ENCODE peak calls at places on chromosomes 16 and 17, in ten cellular contexts. One of them, this sample, is unnamed. For H3K4me1, the result is how much of the 10 kb centered on the place peaks cover.

GRCh38 chr17:61880589-61881102 is 17.3 kb upstream of the BRIP1 start:
- DNase-seq in kidney: no peak
- DNase-seq in aorta: no peak
- DNase-seq in body of pancreas: no peak
- DNase-seq in mesenchymal stem cell: no peak
- DNase-seq in mesendoderm: no peak
- DNase-seq in PC-9: no peak
- DNase-seq in neural progenitor cell: no peak
- DNase-seq in IMR-90: no peak
- DNase-seq in heart left ventricle: no peak
- DNase-seq in this sample: no peak

GRCh38 chr17:290121-290521 is 62.5 kb downstream of the RPH3AL start:
- DNase-seq in neural progenitor cell: no peak
- DNase-seq in PC-9: no peak
- DNase-seq in mesenchymal stem cell: no peak
- DNase-seq in kidney: peak
- DNase-seq in aorta: peak
- DNase-seq in heart left ventricle: peak
- DNase-seq in body of pancreas: no peak
- DNase-seq in IMR-90: no peak
- DNase-seq in mesendoderm: no peak
- DNase-seq in this sample: no peak

GRCh38 chr17:21542070-21542469 is 150.3 kb upstream of the KCNJ18 start:
- DNase-seq in kidney: no peak
- DNase-seq in IMR-90: no peak
- DNase-seq in heart left ventricle: no peak
- DNase-seq in PC-9: no peak
- DNase-seq in neural progenitor cell: no peak
- DNase-seq in aorta: no peak
- DNase-seq in mesendoderm: no peak
- DNase-seq in mesenchymal stem cell: no peak
- DNase-seq in body of pancreas: no peak
- DNase-seq in this sample: no peak

GRCh38 chr16:88782454-88783390 is 2.3 kb downstream of the PIEZO1 start:
- DNase-seq in PC-9: peak
- DNase-seq in aorta: no peak
- DNase-seq in IMR-90: peak
- DNase-seq in mesendoderm: no peak
- DNase-seq in heart left ventricle: no peak
- DNase-seq in neural progenitor cell: no peak
- DNase-seq in mesenchymal stem cell: peak
- DNase-seq in kidney: no peak
- DNase-seq in body of pancreas: no peak
- DNase-seq in this sample: peak

GRCh38 chr17:45973099-45973838 is 25.8 kb upstream of the STH start:
- DNase-seq in aorta: no peak
- DNase-seq in IMR-90: no peak
- DNase-seq in mesendoderm: no peak
- DNase-seq in PC-9: no peak
- DNase-seq in body of pancreas: peak
- DNase-seq in kidney: peak
- DNase-seq in mesenchymal stem cell: no peak
- DNase-seq in heart left ventricle: no peak
- DNase-seq in neural progenitor cell: no peak
- DNase-seq in this sample: peak

GRCh38 chr16:67719778-67720144 is 645 bp upstream of the GFOD2 start:
- DNase-seq in mesendoderm: peak
- DNase-seq in kidney: no peak
- DNase-seq in IMR-90: peak
- DNase-seq in neural progenitor cell: peak
- DNase-seq in aorta: no peak
- DNase-seq in mesenchymal stem cell: peak
- DNase-seq in heart left ventricle: no peak
- DNase-seq in PC-9: peak
- DNase-seq in body of pancreas: peak
- DNase-seq in this sample: no peak

GRCh38 chr16:66878067-66878466 is 2.2 kb upstream of the PDP2 start:
- DNase-seq in aorta: no peak
- DNase-seq in PC-9: no peak
- DNase-seq in neural progenitor cell: no peak
- DNase-seq in IMR-90: no peak
- DNase-seq in body of pancreas: peak
- DNase-seq in mesenchymal stem cell: peak
- DNase-seq in kidney: peak
- DNase-seq in heart left ventricle: no peak
- DNase-seq in mesendoderm: no peak
- DNase-seq in this sample: no peak

GRCh38 chr17:327296-327695 is 25.3 kb downstream of the RPH3AL start:
- DNase-seq in mesendoderm: no peak
- DNase-seq in mesenchymal stem cell: no peak
- DNase-seq in body of pancreas: no peak
- DNase-seq in heart left ventricle: no peak
- DNase-seq in aorta: peak
- DNase-seq in neural progenitor cell: no peak
- DNase-seq in IMR-90: no peak
- DNase-seq in kidney: peak
- DNase-seq in PC-9: no peak
- DNase-seq in this sample: peak

GRCh38 chr17:67156269-67157199 is 88.5 kb downstream of the HELZ start:
- DNase-seq in body of pancreas: no peak
- DNase-seq in kidney: no peak
- DNase-seq in mesendoderm: peak
- DNase-seq in mesenchymal stem cell: no peak
- DNase-seq in heart left ventricle: peak
- DNase-seq in neural progenitor cell: no peak
- DNase-seq in PC-9: no peak
- DNase-seq in IMR-90: peak
- DNase-seq in aorta: no peak
- DNase-seq in this sample: no peak

GRCh38 chr16:87964049-87964448 is 12.8 kb downstream of the BANP start:
- DNase-seq in neural progenitor cell: no peak
- DNase-seq in mesenchymal stem cell: no peak
- DNase-seq in body of pancreas: no peak
- DNase-seq in mesendoderm: no peak
- DNase-seq in kidney: no peak
- DNase-seq in IMR-90: no peak
- DNase-seq in aorta: no peak
- DNase-seq in PC-9: no peak
- DNase-seq in heart left ventricle: no peak
- DNase-seq in this sample: no peak

GRCh38 chr17:12624221-12624620 is 41.5 kb upstream of the MYOCD start:
- DNase-seq in neural progenitor cell: no peak
- DNase-seq in mesenchymal stem cell: peak
- DNase-seq in heart left ventricle: no peak
- DNase-seq in kidney: no peak
- DNase-seq in aorta: no peak
- DNase-seq in body of pancreas: no peak
- DNase-seq in PC-9: no peak
- DNase-seq in IMR-90: peak
- DNase-seq in mesendoderm: no peak
- DNase-seq in this sample: no peak

GRCh38 chr17:78742901-78743300 is 39.2 kb downstream of the CYTH1 start:
- DNase-seq in heart left ventricle: no peak
- DNase-seq in aorta: no peak
- DNase-seq in neural progenitor cell: no peak
- DNase-seq in kidney: no peak
- DNase-seq in PC-9: no peak
- DNase-seq in IMR-90: no peak
- DNase-seq in mesendoderm: no peak
- DNase-seq in body of pancreas: no peak
- DNase-seq in mesenchymal stem cell: no peak
- DNase-seq in this sample: no peak

GRCh38 chr16:81804134-81804610 is 25.1 kb downstream of the PLCG2 start:
- DNase-seq in neural progenitor cell: no peak
- DNase-seq in kidney: no peak
- DNase-seq in aorta: no peak
- DNase-seq in heart left ventricle: no peak
- DNase-seq in IMR-90: no peak
- DNase-seq in body of pancreas: no peak
- DNase-seq in mesendoderm: no peak
- DNase-seq in PC-9: no peak
- DNase-seq in mesenchymal stem cell: no peak
- DNase-seq in this sample: no peak

GRCh38 chr16:75087040-75087979 is 29.3 kb downstream of the LDHD start:
- DNase-seq in kidney: peak
- DNase-seq in PC-9: no peak
- DNase-seq in mesenchymal stem cell: peak
- DNase-seq in neural progenitor cell: no peak
- DNase-seq in IMR-90: peak
- DNase-seq in heart left ventricle: peak
- DNase-seq in mesendoderm: no peak
- DNase-seq in aorta: no peak
- DNase-seq in body of pancreas: no peak
- DNase-seq in this sample: peak

GRCh38 chr17:14790518-14790917 is 474.6 kb downstream of the PMP22 start:
- DNase-seq in PC-9: no peak
- DNase-seq in neural progenitor cell: peak
- DNase-seq in mesenchymal stem cell: peak
- DNase-seq in IMR-90: peak
- DNase-seq in mesendoderm: no peak
- DNase-seq in kidney: no peak
- DNase-seq in aorta: no peak
- DNase-seq in body of pancreas: no peak
- DNase-seq in heart left ventricle: no peak
- DNase-seq in this sample: no peak

GRCh38 chr16:3754304-3754703 is 37.0 kb upstream of the TRAP1 start:
- DNase-seq in IMR-90: peak
- DNase-seq in PC-9: no peak
- DNase-seq in mesenchymal stem cell: peak
- DNase-seq in heart left ventricle: no peak
- DNase-seq in mesendoderm: no peak
- DNase-seq in neural progenitor cell: no peak
- DNase-seq in body of pancreas: no peak
- DNase-seq in kidney: no peak
- DNase-seq in aorta: no peak
- DNase-seq in this sample: no peak

GRCh38 chr16:67393111-67393789 is at the start of gene TPPP3:
- DNase-seq in neural progenitor cell: peak
- DNase-seq in IMR-90: peak
- DNase-seq in body of pancreas: peak
- DNase-seq in kidney: peak
- DNase-seq in aorta: peak
- DNase-seq in mesendoderm: peak
- DNase-seq in heart left ventricle: peak
- DNase-seq in mesenchymal stem cell: peak
- DNase-seq in PC-9: peak
- DNase-seq in this sample: peak

GRCh38 chr17:41710472-41711090 is 1.6 kb upstream of the GAST start:
- DNase-seq in kidney: peak
- DNase-seq in body of pancreas: no peak
- DNase-seq in mesendoderm: no peak
- DNase-seq in IMR-90: peak
- DNase-seq in PC-9: no peak
- DNase-seq in aorta: no peak
- DNase-seq in neural progenitor cell: no peak
- DNase-seq in mesenchymal stem cell: peak
- DNase-seq in heart left ventricle: no peak
- DNase-seq in this sample: no peak
- H3K27ac ChIP-seq in kidney: no peak
- H3K27ac ChIP-seq in body of pancreas: no peak
- H3K27ac ChIP-seq in mesendoderm: no peak
- H3K27ac ChIP-seq in IMR-90: no peak
- H3K27ac ChIP-seq in PC-9: no peak
- H3K27ac ChIP-seq in aorta: no peak
- H3K27ac ChIP-seq in neural progenitor cell: no peak
- H3K27ac ChIP-seq in mesenchymal stem cell: no peak
- H3K27ac ChIP-seq in heart left ventricle: no peak
- H3K27ac ChIP-seq in this sample: no peak

GRCh38 chr16:27177031-27177774 is 26.1 kb upstream of the KDM8 start:
- DNase-seq in kidney: no peak
- DNase-seq in IMR-90: peak
- DNase-seq in body of pancreas: no peak
- DNase-seq in heart left ventricle: no peak
- DNase-seq in mesendoderm: no peak
- DNase-seq in mesenchymal stem cell: peak
- DNase-seq in PC-9: no peak
- DNase-seq in neural progenitor cell: no peak
- DNase-seq in aorta: no peak
- DNase-seq in this sample: no peak

GRCh38 chr16:27171584-27171983 is 31.7 kb upstream of the KDM8 start:
- DNase-seq in aorta: no peak
- DNase-seq in body of pancreas: no peak
- DNase-seq in PC-9: no peak
- DNase-seq in mesenchymal stem cell: no peak
- DNase-seq in kidney: no peak
- DNase-seq in mesendoderm: no peak
- DNase-seq in neural progenitor cell: no peak
- DNase-seq in heart left ventricle: no peak
- DNase-seq in IMR-90: no peak
- DNase-seq in this sample: no peak

GRCh38 chr16:27175888-27176287 is 27.4 kb upstream of the KDM8 start:
- DNase-seq in body of pancreas: no peak
- DNase-seq in neural progenitor cell: no peak
- DNase-seq in IMR-90: no peak
- DNase-seq in aorta: no peak
- DNase-seq in kidney: no peak
- DNase-seq in PC-9: no peak
- DNase-seq in mesendoderm: peak
- DNase-seq in mesenchymal stem cell: no peak
- DNase-seq in heart left ventricle: no peak
- DNase-seq in this sample: no peak

GRCh38 chr16:27174007-27174406 is 29.3 kb upstream of the KDM8 start:
- DNase-seq in neural progenitor cell: no peak
- DNase-seq in aorta: no peak
- DNase-seq in body of pancreas: no peak
- DNase-seq in PC-9: peak
- DNase-seq in mesenchymal stem cell: no peak
- DNase-seq in heart left ventricle: no peak
- DNase-seq in mesendoderm: no peak
- DNase-seq in IMR-90: no peak
- DNase-seq in kidney: no peak
- DNase-seq in this sample: no peak

GRCh38 chr16:27174798-27175197 is 28.5 kb upstream of the KDM8 start:
- DNase-seq in mesenchymal stem cell: no peak
- DNase-seq in kidney: no peak
- DNase-seq in mesendoderm: peak
- DNase-seq in PC-9: peak
- DNase-seq in neural progenitor cell: no peak
- DNase-seq in heart left ventricle: no peak
- DNase-seq in IMR-90: peak
- DNase-seq in body of pancreas: no peak
- DNase-seq in aorta: no peak
- DNase-seq in this sample: no peak
- H3K4me1 ChIP-seq in mesenchymal stem cell: under half
- H3K4me1 ChIP-seq in kidney: under half
- H3K4me1 ChIP-seq in mesendoderm: under half
- H3K4me1 ChIP-seq in PC-9: under half
- H3K4me1 ChIP-seq in neural progenitor cell: under half
- H3K4me1 ChIP-seq in heart left ventricle: under half
- H3K4me1 ChIP-seq in IMR-90: under half
- H3K4me1 ChIP-seq in body of pancreas: under half
- H3K4me1 ChIP-seq in aorta: under half
- H3K4me1 ChIP-seq in this sample: under half

GRCh38 chr17:81309140-81309858 is 14.2 kb upstream of the SLC38A10 start:
- DNase-seq in mesenchymal stem cell: peak
- DNase-seq in body of pancreas: peak
- DNase-seq in neural progenitor cell: peak
- DNase-seq in heart left ventricle: peak
- DNase-seq in mesendoderm: peak
- DNase-seq in aorta: peak
- DNase-seq in IMR-90: peak
- DNase-seq in PC-9: peak
- DNase-seq in kidney: peak
- DNase-seq in this sample: peak
- H3K4me3 ChIP-seq in mesenchymal stem cell: no peak
- H3K4me3 ChIP-seq in body of pancreas: no peak
- H3K4me3 ChIP-seq in neural progenitor cell: no peak
- H3K4me3 ChIP-seq in heart left ventricle: peak
- H3K4me3 ChIP-seq in mesendoderm: no peak
- H3K4me3 ChIP-seq in aorta: no peak
- H3K4me3 ChIP-seq in IMR-90: no peak
- H3K4me3 ChIP-seq in PC-9: peak
- H3K4me3 ChIP-seq in kidney: peak
- H3K4me3 ChIP-seq in this sample: peak

GRCh38 chr17:7436556-7437368 is 1.5 kb downstream of the TMEM102 start:
- DNase-seq in PC-9: peak
- DNase-seq in kidney: peak
- DNase-seq in mesendoderm: peak
- DNase-seq in body of pancreas: peak
- DNase-seq in mesenchymal stem cell: peak
- DNase-seq in aorta: peak
- DNase-seq in IMR-90: peak
- DNase-seq in neural progenitor cell: peak
- DNase-seq in heart left ventricle: peak
- DNase-seq in this sample: peak
- H3K27ac ChIP-seq in PC-9: peak
- H3K27ac ChIP-seq in kidney: peak
- H3K27ac ChIP-seq in mesendoderm: no peak
- H3K27ac ChIP-seq in body of pancreas: peak
- H3K27ac ChIP-seq in mesenchymal stem cell: no peak
- H3K27ac ChIP-seq in aorta: no peak
- H3K27ac ChIP-seq in IMR-90: no peak
- H3K27ac ChIP-seq in neural progenitor cell: no peak
- H3K27ac ChIP-seq in heart left ventricle: peak
- H3K27ac ChIP-seq in this sample: peak